ENCODE peak calls at places on chromosome 1, in six cellular contexts. Y, T, U, Z, L and Q are unnamed samples.
A peak's percentile ranks its signal among the peaks of the same experiment; 100 is the strongest.

GRCh38 chr1:18597159-18598042 is 33.2 kb upstream of the PAX7 start:
- DNase-seq in Y (peak; percentile 58), T (peak; percentile 57), U (peak; percentile 40), Z (no peak), L (peak; percentile 84), Q (peak; percentile 48)

GRCh38 chr1:221272940-221273339 is 393.7 kb downstream of the HLX start:
- DNase-seq in Y (no peak), T (peak; percentile 7), U (no peak), Z (no peak), L (no peak), Q (no peak)

GRCh38 chr1:45044916-45045315 is 32.9 kb downstream of the UROD start:
- DNase-seq in Y (no peak), T (no peak), U (no peak), Z (no peak), L (no peak), Q (no peak)

GRCh38 chr1:211469938-211470529 is 21.9 kb downstream of the RD3 start:
- DNase-seq in Y (no peak), T (peak; percentile 75), U (peak; percentile 79), Z (no peak), L (peak; percentile 86), Q (no peak)

GRCh38 chr1:200474633-200475032 is 64.8 kb upstream of the ZNF281 start:
- DNase-seq in Y (no peak), T (no peak), U (no peak), Z (no peak), L (no peak), Q (no peak)

GRCh38 chr1:102234753-102235359 is 238.1 kb upstream of the OLFM3 start:
- DNase-seq in Y (no peak), T (no peak), U (no peak), Z (no peak), L (no peak), Q (no peak)

GRCh38 chr1:83515566-83516169 is 483.3 kb downstream of the TTLL7 start:
- DNase-seq in Y (no peak), T (no peak), U (no peak), Z (no peak), L (no peak), Q (no peak)

GRCh38 chr1:82317671-82318070 is 516.9 kb downstream of the ADGRL2 start:
- DNase-seq in Y (no peak), T (no peak), U (no peak), Z (no peak), L (no peak), Q (no peak)

GRCh38 chr1:185895208-185895900 is 161.2 kb downstream of the HMCN1 start:
- DNase-seq in Y (no peak), T (no peak), U (no peak), Z (no peak), L (no peak), Q (no peak)

GRCh38 chr1:30743584-30744059 is 14.0 kb downstream of the LAPTM5 start:
- DNase-seq in Y (no peak), T (no peak), U (no peak), Z (peak; percentile 68), L (no peak), Q (peak; percentile 74)